ENCODE peak calls at places on chromosomes 12 and 14, in seven cellular contexts. J is left ventricle myocardium inferior, I is breast epithelium, U is PC-9, X is iPS DF 6.9, D is stomach, M is neural progenitor cell. K is an unnamed sample.

GRCh38 chr14:83874662-83875061 is 1655.3 kb upstream of the FLRT2 start:
- DNase-seq in J (no peak), I (no peak), U (no peak), X (no peak), D (no peak), M (no peak), K (no peak)

GRCh38 chr12:97616936-97617335 is 154.3 kb downstream of the RMST start:
- DNase-seq in J (no peak), I (no peak), U (no peak), X (no peak), D (no peak), M (no peak), K (no peak)

GRCh38 chr12:124024790-124025189 is 51.8 kb downstream of the ZNF664 start:
- DNase-seq in J (no peak), I (no peak), U (no peak), X (no peak), D (no peak), M (no peak), K (no peak)

GRCh38 chr14:39956372-39956771 is 524.1 kb upstream of the FBXO33 start:
- DNase-seq in J (no peak), I (no peak), U (no peak), X (no peak), D (no peak), M (no peak), K (no peak)

GRCh38 chr12:113467154-113467513 is 4.5 kb downstream of the LHX5 start:
- DNase-seq in J (no peak), I (no peak), U (no peak), X (no peak), D (no peak), M (no peak), K (no peak)

GRCh38 chr14:34299360-34299759 is 162.7 kb downstream of the SPTSSA start:
- DNase-seq in J (no peak), I (no peak), U (no peak), X (no peak), D (no peak), M (no peak), K (no peak)

GRCh38 chr12:30835216-30835615 is 80.5 kb upstream of the CAPRIN2 start:
- DNase-seq in J (no peak), I (no peak), U (no peak), X (no peak), D (no peak), M (no peak), K (no peak)

GRCh38 chr14:71800878-71801277 is 131.4 kb upstream of the RGS6 start:
- DNase-seq in J (no peak), I (no peak), U (no peak), X (no peak), D (no peak), M (no peak), K (no peak)

GRCh38 chr12:2465681-2466080 is 329.1 kb upstream of the FKBP4 start:
- DNase-seq in J (no peak), I (no peak), U (no peak), X (no peak), D (no peak), M (no peak), K (no peak)

GRCh38 chr14:92458136-92458958 is 55.2 kb upstream of the RIN3 start:
- DNase-seq in J (no peak), I (no peak), U (no peak), X (no peak), D (no peak), M (no peak), K (no peak)

GRCh38 chr12:54981796-54982195 is 2.8 kb downstream of the TESPA1 start:
- DNase-seq in J (no peak), I (no peak), U (no peak), X (no peak), D (no peak), M (no peak), K (no peak)

GRCh38 chr12:64825143-64826011 is 930 bp downstream of the TBC1D30 start:
- DNase-seq in J (no peak), I (no peak), U (no peak), X (no peak), D (peak), M (peak), K (no peak)

GRCh38 chr12:110421701-110422100 is 18.2 kb upstream of the ANAPC7 start:
- DNase-seq in J (no peak), I (no peak), U (no peak), X (no peak), D (no peak), M (no peak), K (no peak)

GRCh38 chr12:5135126-5135525 is 91.4 kb downstream of the KCNA5 start:
- DNase-seq in J (no peak), I (no peak), U (no peak), X (no peak), D (no peak), M (no peak), K (no peak)

GRCh38 chr14:61254803-61255526 is 26.2 kb downstream of the TMEM30B start:
- DNase-seq in J (no peak), I (no peak), U (no peak), X (no peak), D (no peak), M (peak), K (no peak)

GRCh38 chr12:46110928-46111699 is 120.7 kb upstream of the SCAF11 start:
- DNase-seq in J (no peak), I (no peak), U (no peak), X (no peak), D (no peak), M (no peak), K (no peak)

GRCh38 chr14:50082784-50083466 is 33.4 kb downstream of the VCPKMT start:
- DNase-seq in J (no peak), I (no peak), U (no peak), X (no peak), D (peak), M (no peak), K (no peak)

GRCh38 chr14:76113691-76114090 is 38.0 kb upstream of the GPATCH2L start:
- DNase-seq in J (no peak), I (no peak), U (no peak), X (no peak), D (no peak), M (no peak), K (no peak)

GRCh38 chr12:124656214-124656516 is 88.8 kb upstream of the NCOR2 start:
- DNase-seq in J (no peak), I (no peak), U (no peak), X (no peak), D (no peak), M (no peak), K (no peak)

GRCh38 chr14:94138256-94138655 is 8.9 kb upstream of the IFI27L2 start:
- DNase-seq in J (no peak), I (no peak), U (no peak), X (no peak), D (no peak), M (no peak), K (no peak)

GRCh38 chr12:50824914-50825313 is 17.8 kb upstream of the TMPRSS12 start:
- DNase-seq in J (no peak), I (no peak), U (no peak), X (no peak), D (no peak), M (no peak), K (no peak)

GRCh38 chr12:122862872-122863701 is 27.8 kb downstream of the HIP1R start:
- DNase-seq in J (no peak), I (peak), U (peak), X (no peak), D (peak), M (no peak), K (peak)

GRCh38 chr12:68236421-68237059 is 10.9 kb upstream of the IL26 start:
- DNase-seq in J (no peak), I (no peak), U (no peak), X (no peak), D (no peak), M (no peak), K (no peak)

GRCh38 chr14:101066826-101067508 is 163.4 kb upstream of the RTL1 start:
- DNase-seq in J (no peak), I (no peak), U (no peak), X (no peak), D (no peak), M (no peak), K (peak)

GRCh38 chr12:47855502-47855901 is 35.8 kb upstream of the HDAC7 start:
- DNase-seq in J (no peak), I (no peak), U (no peak), X (no peak), D (no peak), M (no peak), K (no peak)

GRCh38 chr12:91574391-91574790 is 391.8 kb upstream of the DCN start:
- DNase-seq in J (no peak), I (no peak), U (no peak), X (no peak), D (no peak), M (peak), K (no peak)

GRCh38 chr12:44465139-44465538 is 411.0 kb downstream of the NELL2 start:
- DNase-seq in J (no peak), I (no peak), U (no peak), X (no peak), D (no peak), M (peak), K (no peak)

GRCh38 chr14:73748858-73749357 is 34.7 kb upstream of the PNMA1 start:
- DNase-seq in J (no peak), I (no peak), U (no peak), X (no peak), D (no peak), M (no peak), K (no peak)

GRCh38 chr14:34937442-34937841 is 45.4 kb upstream of the SRP54 start:
- DNase-seq in J (no peak), I (no peak), U (no peak), X (no peak), D (no peak), M (no peak), K (no peak)

GRCh38 chr12:114011711-114012110 is 45.6 kb upstream of the RBM19 start:
- DNase-seq in J (no peak), I (no peak), U (no peak), X (no peak), D (no peak), M (no peak), K (no peak)

GRCh38 chr12:95304673-95305198 is 87.1 kb downstream of the VEZT start:
- DNase-seq in J (no peak), I (no peak), U (no peak), X (no peak), D (no peak), M (no peak), K (no peak)

GRCh38 chr14:102686176-102686801 is 91.0 kb upstream of the TRAF3 start:
- DNase-seq in J (no peak), I (no peak), U (no peak), X (no peak), D (no peak), M (no peak), K (no peak)

GRCh38 chr14:102690509-102691286 is 86.6 kb upstream of the TRAF3 start:
- DNase-seq in J (no peak), I (no peak), U (peak), X (no peak), D (peak), M (no peak), K (no peak)

GRCh38 chr14:102684276-102684663 is 91.8 kb downstream of the RCOR1 start:
- DNase-seq in J (no peak), I (no peak), U (no peak), X (no peak), D (no peak), M (no peak), K (no peak)

GRCh38 chr14:102691763-102692162 is 85.5 kb upstream of the TRAF3 start:
- DNase-seq in J (no peak), I (no peak), U (no peak), X (no peak), D (no peak), M (no peak), K (no peak)

GRCh38 chr14:102688290-102688689 is 89.0 kb upstream of the TRAF3 start:
- DNase-seq in J (no peak), I (no peak), U (no peak), X (no peak), D (no peak), M (no peak), K (no peak)
- H3K27ac ChIP-seq in J (no peak), I (no peak), U (no peak), X (no peak), D (no peak), M (no peak), K (no peak)

GRCh38 chr14:99511421-99512109 is 30.4 kb downstream of the CCNK start:
- DNase-seq in J (peak), I (peak), U (no peak), X (no peak), D (no peak), M (no peak), K (no peak)
- H3K27ac ChIP-seq in J (peak), I (peak), U (no peak), X (no peak), D (peak), M (no peak), K (peak)

GRCh38 chr14:90627478-90627877 is 188.8 kb downstream of the TTC7B start:
- DNase-seq in J (no peak), I (no peak), U (no peak), X (no peak), D (no peak), M (no peak), K (no peak)
- H3K27ac ChIP-seq in J (peak), I (no peak), U (no peak), X (no peak), D (peak), M (no peak), K (no peak)

DNA sequence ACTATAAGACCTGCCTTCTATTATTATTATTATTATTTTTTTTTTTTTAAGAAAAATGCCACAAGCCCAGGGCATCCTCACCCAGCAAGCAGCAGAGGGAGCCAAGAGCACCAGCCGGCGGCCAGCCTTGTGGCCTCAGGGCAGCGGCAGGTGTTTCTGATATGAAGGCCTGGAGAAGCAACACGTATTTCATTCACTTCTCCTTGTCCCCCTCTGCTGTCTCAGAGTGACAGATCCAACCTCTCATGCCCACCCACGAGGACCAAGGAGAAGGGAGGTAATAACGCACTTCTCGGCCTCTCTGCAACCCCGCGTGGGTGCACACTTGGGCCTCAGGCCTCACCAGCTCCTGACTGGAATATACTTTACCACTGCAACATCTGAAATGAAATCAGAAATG is 25.4 kb downstream of the CDC42BPB start:
- DNase-seq in J (no peak), I (no peak), U (peak), X (no peak), D (peak), M (peak), K (no peak)
- H3K27ac ChIP-seq in J (no peak), I (no peak), U (no peak), X (no peak), D (peak), M (no peak), K (no peak)

GRCh38 chr14:54564799-54565235 is 2.1 kb upstream of the SAMD4A start:
- DNase-seq in J (no peak), I (peak), U (no peak), X (no peak), D (no peak), M (peak), K (no peak)
- H3K27ac ChIP-seq in J (peak), I (peak), U (peak), X (no peak), D (peak), M (no peak), K (peak)

GRCh38 chr12:128606538-128606937 is 217.2 kb downstream of the SLC15A4 start:
- DNase-seq in J (no peak), I (no peak), U (no peak), X (no peak), D (no peak), M (no peak), K (no peak)
- H3K27ac ChIP-seq in J (no peak), I (no peak), U (no peak), X (no peak), D (no peak), M (no peak), K (no peak)

GRCh38 chr12:132066345-132066685 is 77.8 kb downstream of the DDX51 start:
- DNase-seq in J (no peak), I (no peak), U (no peak), X (no peak), D (no peak), M (no peak), K (no peak)

GRCh38 chr12:132065609-132066344 is 78.3 kb downstream of the DDX51 start:
- DNase-seq in J (no peak), I (no peak), U (no peak), X (no peak), D (no peak), M (no peak), K (no peak)

GRCh38 chr12:132067182-132067581 is 76.9 kb downstream of the DDX51 start:
- DNase-seq in J (no peak), I (no peak), U (no peak), X (no peak), D (no peak), M (no peak), K (no peak)

GRCh38 chr12:132068250-132068649 is 75.9 kb downstream of the DDX51 start:
- DNase-seq in J (no peak), I (no peak), U (no peak), X (no peak), D (no peak), M (no peak), K (no peak)

DNA sequence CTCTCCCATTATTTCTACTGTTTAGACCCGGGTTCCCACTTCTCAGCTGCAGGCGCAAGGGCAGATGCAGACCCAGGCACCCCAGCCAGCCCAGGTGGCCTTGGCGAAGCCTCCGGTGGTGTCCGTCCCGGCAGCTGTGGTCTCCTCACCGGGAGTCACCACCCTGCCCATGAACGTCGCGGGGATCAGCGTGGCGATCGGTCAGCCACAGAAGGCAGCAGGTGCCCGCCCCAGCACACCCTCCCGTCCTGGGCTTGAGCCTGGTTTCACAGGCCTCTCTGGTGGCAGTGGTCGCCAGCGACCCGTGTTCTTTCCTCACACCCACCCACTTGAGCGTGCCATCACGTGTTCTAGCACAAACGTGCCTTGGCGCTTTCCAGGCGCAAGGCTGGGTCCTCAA is 77.4 kb downstream of the DDX51 start:
- DNase-seq in J (no peak), I (no peak), U (no peak), X (no peak), D (no peak), M (no peak), K (no peak)
- H3K27ac ChIP-seq in J (no peak), I (no peak), U (no peak), X (no peak), D (no peak), M (no peak), K (no peak)

K was measured in ovary.